ENCODE peak calls at places on chromosomes 7 and 10, in seven cellular contexts. One of them, this sample, is unnamed.

GRCh38 chr7:96321041-96321669 is 743 bp downstream of the SLC25A13 start:
- DNase-seq in endodermal cell: peak; percentile 95
- DNase-seq in heart right ventricle: peak; percentile 81
- DNase-seq in IMR-90: peak; percentile 74
- DNase-seq in fibroblast of lung: peak; percentile 81
- DNase-seq in brain microvascular endothelial cell: peak; percentile 70
- DNase-seq in left ventricle myocardium inferior: peak; percentile 88
- DNase-seq in this sample: peak; percentile 49

GRCh38 chr10:106182542-106182941 is 982.0 kb downstream of the SORCS1 start:
- DNase-seq in endodermal cell: no peak
- DNase-seq in heart right ventricle: peak; percentile 10
- DNase-seq in IMR-90: no peak
- DNase-seq in fibroblast of lung: no peak
- DNase-seq in brain microvascular endothelial cell: no peak
- DNase-seq in left ventricle myocardium inferior: no peak
- DNase-seq in this sample: no peak

GRCh38 chr10:688621-689426 is 644 bp downstream of the DIP2C start:
- DNase-seq in endodermal cell: peak; percentile 81
- DNase-seq in heart right ventricle: peak; percentile 53
- DNase-seq in IMR-90: peak; percentile 37
- DNase-seq in fibroblast of lung: peak; percentile 63
- DNase-seq in brain microvascular endothelial cell: peak; percentile 14
- DNase-seq in left ventricle myocardium inferior: peak; percentile 42
- DNase-seq in this sample: no peak

GRCh38 chr7:114481995-114482394 is 67.4 kb downstream of the FOXP2 start:
- DNase-seq in endodermal cell: no peak
- DNase-seq in heart right ventricle: no peak
- DNase-seq in IMR-90: peak; percentile 69
- DNase-seq in fibroblast of lung: peak; percentile 23
- DNase-seq in brain microvascular endothelial cell: peak; percentile 60
- DNase-seq in left ventricle myocardium inferior: no peak
- DNase-seq in this sample: peak; percentile 8

GRCh38 chr10:92413011-92413410 is 122.0 kb downstream of the MARCHF5 start:
- DNase-seq in endodermal cell: no peak
- DNase-seq in heart right ventricle: no peak
- DNase-seq in IMR-90: no peak
- DNase-seq in fibroblast of lung: no peak
- DNase-seq in brain microvascular endothelial cell: no peak
- DNase-seq in left ventricle myocardium inferior: no peak
- DNase-seq in this sample: no peak

GRCh38 chr10:22369433-22370072 is 24.3 kb downstream of the SPAG6 start:
- DNase-seq in endodermal cell: no peak
- DNase-seq in heart right ventricle: no peak
- DNase-seq in IMR-90: peak; percentile 6
- DNase-seq in fibroblast of lung: no peak
- DNase-seq in brain microvascular endothelial cell: peak; percentile 3
- DNase-seq in left ventricle myocardium inferior: no peak
- DNase-seq in this sample: no peak

GRCh38 chr7:116782177-116782711 is 80.1 kb upstream of the CAPZA2 start:
- DNase-seq in endodermal cell: peak; percentile 64
- DNase-seq in heart right ventricle: no peak
- DNase-seq in IMR-90: peak; percentile 48
- DNase-seq in fibroblast of lung: peak; percentile 89
- DNase-seq in brain microvascular endothelial cell: peak; percentile 33
- DNase-seq in left ventricle myocardium inferior: no peak
- DNase-seq in this sample: peak; percentile 99

GRCh38 chr7:103025341-103025740 is 49.3 kb downstream of the FBXL13 start:
- DNase-seq in endodermal cell: no peak
- DNase-seq in heart right ventricle: no peak
- DNase-seq in IMR-90: no peak
- DNase-seq in fibroblast of lung: no peak
- DNase-seq in brain microvascular endothelial cell: no peak
- DNase-seq in left ventricle myocardium inferior: no peak
- DNase-seq in this sample: no peak

GRCh38 chr10:43816351-43817321 is 168.0 kb upstream of the ZNF32 start:
- DNase-seq in endodermal cell: peak; percentile 35
- DNase-seq in heart right ventricle: no peak
- DNase-seq in IMR-90: peak; percentile 72
- DNase-seq in fibroblast of lung: peak; percentile 93
- DNase-seq in brain microvascular endothelial cell: peak; percentile 64
- DNase-seq in left ventricle myocardium inferior: no peak
- DNase-seq in this sample: no peak

GRCh38 chr10:69234447-69234846 is 14.3 kb downstream of the HKDC1 start:
- DNase-seq in endodermal cell: no peak
- DNase-seq in heart right ventricle: no peak
- DNase-seq in IMR-90: no peak
- DNase-seq in fibroblast of lung: no peak
- DNase-seq in brain microvascular endothelial cell: no peak
- DNase-seq in left ventricle myocardium inferior: no peak
- DNase-seq in this sample: no peak

GRCh38 chr7:28688651-28689050 is 269.5 kb downstream of the TRIL start:
- DNase-seq in endodermal cell: no peak
- DNase-seq in heart right ventricle: no peak
- DNase-seq in IMR-90: peak; percentile 52
- DNase-seq in fibroblast of lung: peak; percentile 89
- DNase-seq in brain microvascular endothelial cell: peak; percentile 42
- DNase-seq in left ventricle myocardium inferior: no peak
- DNase-seq in this sample: peak; percentile 67

GRCh38 chr7:130371059-130371458 is 9.2 kb upstream of the CPA1 start:
- DNase-seq in endodermal cell: no peak
- DNase-seq in heart right ventricle: no peak
- DNase-seq in IMR-90: peak; percentile 52
- DNase-seq in fibroblast of lung: peak; percentile 45
- DNase-seq in brain microvascular endothelial cell: no peak
- DNase-seq in left ventricle myocardium inferior: no peak
- DNase-seq in this sample: no peak

GRCh38 chr7:158362912-158363905 is 224.4 kb downstream of the PTPRN2 start:
- DNase-seq in endodermal cell: peak; percentile 88
- DNase-seq in heart right ventricle: no peak
- DNase-seq in IMR-90: no peak
- DNase-seq in fibroblast of lung: no peak
- DNase-seq in brain microvascular endothelial cell: no peak
- DNase-seq in left ventricle myocardium inferior: no peak
- DNase-seq in this sample: no peak

GRCh38 chr7:42843209-42843800 is 68.6 kb downstream of the C7orf25 start:
- DNase-seq in endodermal cell: peak; percentile 82
- DNase-seq in heart right ventricle: peak; percentile 24
- DNase-seq in IMR-90: peak; percentile 31
- DNase-seq in fibroblast of lung: peak; percentile 26
- DNase-seq in brain microvascular endothelial cell: peak; percentile 44
- DNase-seq in left ventricle myocardium inferior: peak; percentile 20
- DNase-seq in this sample: peak; percentile 13

GRCh38 chr7:34133983-34134782 is 228.8 kb downstream of the BMPER start:
- DNase-seq in endodermal cell: peak; percentile 95
- DNase-seq in heart right ventricle: peak; percentile 56
- DNase-seq in IMR-90: peak; percentile 84
- DNase-seq in fibroblast of lung: peak; percentile 74
- DNase-seq in brain microvascular endothelial cell: peak; percentile 79
- DNase-seq in left ventricle myocardium inferior: peak; percentile 60
- DNase-seq in this sample: peak; percentile 66

GRCh38 chr10:70119623-70120022 is 13.0 kb downstream of the AIFM2 start:
- DNase-seq in endodermal cell: no peak
- DNase-seq in heart right ventricle: peak; percentile 31
- DNase-seq in IMR-90: no peak
- DNase-seq in fibroblast of lung: no peak
- DNase-seq in brain microvascular endothelial cell: no peak
- DNase-seq in left ventricle myocardium inferior: no peak
- DNase-seq in this sample: no peak

GRCh38 chr7:84510501-84510900 is 315.9 kb upstream of the SEMA3A start:
- DNase-seq in endodermal cell: no peak
- DNase-seq in heart right ventricle: no peak
- DNase-seq in IMR-90: peak; percentile 78
- DNase-seq in fibroblast of lung: peak; percentile 86
- DNase-seq in brain microvascular endothelial cell: no peak
- DNase-seq in left ventricle myocardium inferior: no peak
- DNase-seq in this sample: peak; percentile 12

GRCh38 chr10:104045151-104046089 is 40.3 kb downstream of the COL17A1 start:
- DNase-seq in endodermal cell: peak; percentile 92
- DNase-seq in heart right ventricle: no peak
- DNase-seq in IMR-90: peak; percentile 76
- DNase-seq in fibroblast of lung: peak; percentile 62
- DNase-seq in brain microvascular endothelial cell: peak; percentile 82
- DNase-seq in left ventricle myocardium inferior: no peak
- DNase-seq in this sample: peak; percentile 68

GRCh38 chr7:138679793-138680192 is 21.4 kb downstream of the SVOPL start:
- DNase-seq in endodermal cell: no peak
- DNase-seq in heart right ventricle: no peak
- DNase-seq in IMR-90: no peak
- DNase-seq in fibroblast of lung: no peak
- DNase-seq in brain microvascular endothelial cell: no peak
- DNase-seq in left ventricle myocardium inferior: no peak
- DNase-seq in this sample: no peak

GRCh38 chr10:84948644-84949043 is 620.3 kb downstream of the CCSER2 start:
- DNase-seq in endodermal cell: no peak
- DNase-seq in heart right ventricle: no peak
- DNase-seq in IMR-90: no peak
- DNase-seq in fibroblast of lung: no peak
- DNase-seq in brain microvascular endothelial cell: no peak
- DNase-seq in left ventricle myocardium inferior: no peak
- DNase-seq in this sample: no peak

GRCh38 chr7:85719981-85720963 is 533.4 kb upstream of the SEMA3D start:
- DNase-seq in endodermal cell: no peak
- DNase-seq in heart right ventricle: no peak
- DNase-seq in IMR-90: peak; percentile 43
- DNase-seq in fibroblast of lung: peak; percentile 61
- DNase-seq in brain microvascular endothelial cell: no peak
- DNase-seq in left ventricle myocardium inferior: no peak
- DNase-seq in this sample: peak; percentile 9

GRCh38 chr7:100061518-100062193 is 12.1 kb downstream of the ZSCAN21 start:
- DNase-seq in endodermal cell: no peak
- DNase-seq in heart right ventricle: no peak
- DNase-seq in IMR-90: no peak
- DNase-seq in fibroblast of lung: no peak
- DNase-seq in brain microvascular endothelial cell: no peak
- DNase-seq in left ventricle myocardium inferior: no peak
- DNase-seq in this sample: no peak

GRCh38 chr7:106840342-106840741 is 24.7 kb upstream of the PIK3CG start:
- DNase-seq in endodermal cell: peak; percentile 77
- DNase-seq in heart right ventricle: no peak
- DNase-seq in IMR-90: peak; percentile 83
- DNase-seq in fibroblast of lung: peak; percentile 87
- DNase-seq in brain microvascular endothelial cell: peak; percentile 80
- DNase-seq in left ventricle myocardium inferior: no peak
- DNase-seq in this sample: peak; percentile 70

GRCh38 chr7:36039671-36040070 is 113.4 kb upstream of the EEPD1 start:
- DNase-seq in endodermal cell: no peak
- DNase-seq in heart right ventricle: no peak
- DNase-seq in IMR-90: no peak
- DNase-seq in fibroblast of lung: no peak
- DNase-seq in brain microvascular endothelial cell: no peak
- DNase-seq in left ventricle myocardium inferior: no peak
- DNase-seq in this sample: no peak

GRCh38 chr7:149126662-149127321 is 668 bp upstream of the ZNF425 start:
- DNase-seq in endodermal cell: peak; percentile 79
- DNase-seq in heart right ventricle: peak; percentile 65
- DNase-seq in IMR-90: peak; percentile 7
- DNase-seq in fibroblast of lung: peak; percentile 18
- DNase-seq in brain microvascular endothelial cell: no peak
- DNase-seq in left ventricle myocardium inferior: peak; percentile 50
- DNase-seq in this sample: no peak

GRCh38 chr10:72709041-72709440 is 17.1 kb downstream of the MCU start:
- DNase-seq in endodermal cell: no peak
- DNase-seq in heart right ventricle: no peak
- DNase-seq in IMR-90: no peak
- DNase-seq in fibroblast of lung: peak; percentile 67
- DNase-seq in brain microvascular endothelial cell: no peak
- DNase-seq in left ventricle myocardium inferior: peak; percentile 27
- DNase-seq in this sample: no peak

GRCh38 chr7:156206174-156206573 is 393.9 kb upstream of the SHH start:
- DNase-seq in endodermal cell: peak; percentile 5
- DNase-seq in heart right ventricle: no peak
- DNase-seq in IMR-90: no peak
- DNase-seq in fibroblast of lung: no peak
- DNase-seq in brain microvascular endothelial cell: no peak
- DNase-seq in left ventricle myocardium inferior: no peak
- DNase-seq in this sample: no peak

GRCh38 chr7:26508481-26508880 is 216.8 kb downstream of the SNX10 start:
- DNase-seq in endodermal cell: no peak
- DNase-seq in heart right ventricle: no peak
- DNase-seq in IMR-90: no peak
- DNase-seq in fibroblast of lung: no peak
- DNase-seq in brain microvascular endothelial cell: no peak
- DNase-seq in left ventricle myocardium inferior: no peak
- DNase-seq in this sample: no peak

GRCh38 chr10:80144302-80145131 is 12.0 kb downstream of the PLAC9 start:
- DNase-seq in endodermal cell: peak; percentile 67
- DNase-seq in heart right ventricle: no peak
- DNase-seq in IMR-90: no peak
- DNase-seq in fibroblast of lung: no peak
- DNase-seq in brain microvascular endothelial cell: no peak
- DNase-seq in left ventricle myocardium inferior: no peak
- DNase-seq in this sample: no peak

GRCh38 chr7:40204581-40204980 is 69.8 kb downstream of the SUGCT start:
- DNase-seq in endodermal cell: no peak
- DNase-seq in heart right ventricle: no peak
- DNase-seq in IMR-90: no peak
- DNase-seq in fibroblast of lung: no peak
- DNase-seq in brain microvascular endothelial cell: no peak
- DNase-seq in left ventricle myocardium inferior: no peak
- DNase-seq in this sample: no peak

GRCh38 chr10:128633864-128634541 is 507.8 kb upstream of the MKI67 start:
- DNase-seq in endodermal cell: peak; percentile 65
- DNase-seq in heart right ventricle: no peak
- DNase-seq in IMR-90: no peak
- DNase-seq in fibroblast of lung: peak; percentile 20
- DNase-seq in brain microvascular endothelial cell: no peak
- DNase-seq in left ventricle myocardium inferior: no peak
- DNase-seq in this sample: peak; percentile 18
- TF ChIP-seq CTCF in endodermal cell: peak; percentile 75
- TF ChIP-seq CTCF in heart right ventricle: no peak
- TF ChIP-seq CTCF in IMR-90: no peak
- TF ChIP-seq CTCF in fibroblast of lung: no peak
- TF ChIP-seq CTCF in brain microvascular endothelial cell: no peak
- TF ChIP-seq CTCF in left ventricle myocardium inferior: peak; percentile 50
- TF ChIP-seq CTCF in this sample: peak; percentile 36

GRCh38 chr10:12539350-12540164 is 190.2 kb downstream of the CAMK1D start:
- DNase-seq in endodermal cell: peak; percentile 28
- DNase-seq in heart right ventricle: no peak
- DNase-seq in IMR-90: no peak
- DNase-seq in fibroblast of lung: peak; percentile 19
- DNase-seq in brain microvascular endothelial cell: no peak
- DNase-seq in left ventricle myocardium inferior: no peak
- DNase-seq in this sample: no peak
- H3K4me3 ChIP-seq in endodermal cell: no peak overlapping the region
- H3K4me3 ChIP-seq in heart right ventricle: no peak overlapping the region
- H3K4me3 ChIP-seq in IMR-90: no peak overlapping the region
- H3K4me3 ChIP-seq in fibroblast of lung: no peak overlapping the region
- H3K4me3 ChIP-seq in brain microvascular endothelial cell: no peak overlapping the region
- H3K4me3 ChIP-seq in left ventricle myocardium inferior: no peak overlapping the region
- H3K4me3 ChIP-seq in this sample: no peak overlapping the region

GRCh38 chr10:98107644-98108430 is 26.6 kb upstream of the R3HCC1L start:
- DNase-seq in endodermal cell: no peak
- DNase-seq in heart right ventricle: no peak
- DNase-seq in IMR-90: no peak
- DNase-seq in fibroblast of lung: no peak
- DNase-seq in brain microvascular endothelial cell: no peak
- DNase-seq in left ventricle myocardium inferior: no peak
- DNase-seq in this sample: no peak
- TF ChIP-seq CTCF in endodermal cell: peak; percentile 54
- TF ChIP-seq CTCF in heart right ventricle: no peak
- TF ChIP-seq CTCF in IMR-90: no peak
- TF ChIP-seq CTCF in fibroblast of lung: no peak
- TF ChIP-seq CTCF in brain microvascular endothelial cell: no peak
- TF ChIP-seq CTCF in left ventricle myocardium inferior: no peak
- TF ChIP-seq CTCF in this sample: no peak

GRCh38 chr7:2837476-2837875 is 6.6 kb downstream of the GNA12 start:
- DNase-seq in endodermal cell: no peak
- DNase-seq in heart right ventricle: no peak
- DNase-seq in IMR-90: no peak
- DNase-seq in fibroblast of lung: no peak
- DNase-seq in brain microvascular endothelial cell: no peak
- DNase-seq in left ventricle myocardium inferior: no peak
- DNase-seq in this sample: no peak
- H3K4me3 ChIP-seq in endodermal cell: no peak overlapping the region
- H3K4me3 ChIP-seq in heart right ventricle: no peak overlapping the region
- H3K4me3 ChIP-seq in IMR-90: no peak overlapping the region
- H3K4me3 ChIP-seq in fibroblast of lung: peak overlapping the region; percentile 8
- H3K4me3 ChIP-seq in brain microvascular endothelial cell: no peak overlapping the region
- H3K4me3 ChIP-seq in left ventricle myocardium inferior: no peak overlapping the region
- H3K4me3 ChIP-seq in this sample: no peak overlapping the region

This sample was measured in astrocyte of the cerebellum.